ENCODE peak calls at places on chromosomes 6 and 20, in five cellular contexts. G, W, R, M and U are unnamed samples.

GRCh38 chr6:42279966-42280629 is 62.4 kb upstream of the MRPS10 start:
- DNase-seq in G (no peak), W (no peak), R (no peak), M (peak; percentile 20), U (no peak)

GRCh38 chr6:14880052-14880451 is 365.8 kb upstream of the JARID2 start:
- DNase-seq in G (no peak), W (no peak), R (peak; percentile 41), M (no peak), U (no peak)

GRCh38 chr6:34154668-34155447 is 9.0 kb upstream of the GRM4 start:
- DNase-seq in G (no peak), W (no peak), R (no peak), M (peak; percentile 21), U (peak; percentile 84)

GRCh38 chr20:17859616-17860232 is 108.9 kb downstream of the SNX5 start:
- DNase-seq in G (no peak), W (no peak), R (no peak), M (no peak), U (no peak)

GRCh38 chr6:34486106-34486740 is 20.3 kb downstream of the PACSIN1 start:
- DNase-seq in G (no peak), W (no peak), R (no peak), M (no peak), U (no peak)

GRCh38 chr20:34579191-34579661 is 20.7 kb downstream of the MAP1LC3A start:
- DNase-seq in G (peak; percentile 35), W (no peak), R (peak; percentile 61), M (peak; percentile 77), U (no peak)

GRCh38 chr6:122736606-122737005 is 42.9 kb upstream of the FABP7 start:
- DNase-seq in G (no peak), W (no peak), R (no peak), M (no peak), U (no peak)

GRCh38 chr6:85824329-85824728 is 181.6 kb upstream of the SYNCRIP start:
- DNase-seq in G (no peak), W (no peak), R (no peak), M (no peak), U (no peak)

GRCh38 chr6:42142118-42142835 is at the start of gene C6orf132:
- DNase-seq in G (no peak), W (no peak), R (no peak), M (no peak), U (peak; percentile 24)

GRCh38 chr6:132070356-132070755 is 119.2 kb upstream of the CCN2 start:
- DNase-seq in G (no peak), W (no peak), R (no peak), M (no peak), U (no peak)

GRCh38 chr20:44069203-44069931 is 117.6 kb downstream of the JPH2 start:
- DNase-seq in G (no peak), W (no peak), R (no peak), M (no peak), U (no peak)

GRCh38 chr20:64053841-64054661 is 4.6 kb upstream of the SOX18 start:
- DNase-seq in G (no peak), W (no peak), R (no peak), M (no peak), U (no peak)
- TF ChIP-seq CTCF in G (peak; percentile 7), W (peak; percentile 15), R (no peak), M (peak; percentile 54), U (no peak)

GRCh38 chr6:108566406-108566805 is 5.7 kb downstream of the FOXO3 start:
- DNase-seq in G (no peak), W (no peak), R (no peak), M (no peak), U (no peak)

GRCh38 chr6:108565893-108566292 is 5.2 kb downstream of the FOXO3 start:
- DNase-seq in G (no peak), W (no peak), R (peak; percentile 58), M (no peak), U (no peak)

GRCh38 chr6:108574457-108575149 is 13.9 kb downstream of the FOXO3 start:
- DNase-seq in G (no peak), W (no peak), R (no peak), M (no peak), U (no peak)

GRCh38 chr6:108568101-108568500 is 7.4 kb downstream of the FOXO3 start:
- DNase-seq in G (no peak), W (no peak), R (no peak), M (no peak), U (no peak)

DNA sequence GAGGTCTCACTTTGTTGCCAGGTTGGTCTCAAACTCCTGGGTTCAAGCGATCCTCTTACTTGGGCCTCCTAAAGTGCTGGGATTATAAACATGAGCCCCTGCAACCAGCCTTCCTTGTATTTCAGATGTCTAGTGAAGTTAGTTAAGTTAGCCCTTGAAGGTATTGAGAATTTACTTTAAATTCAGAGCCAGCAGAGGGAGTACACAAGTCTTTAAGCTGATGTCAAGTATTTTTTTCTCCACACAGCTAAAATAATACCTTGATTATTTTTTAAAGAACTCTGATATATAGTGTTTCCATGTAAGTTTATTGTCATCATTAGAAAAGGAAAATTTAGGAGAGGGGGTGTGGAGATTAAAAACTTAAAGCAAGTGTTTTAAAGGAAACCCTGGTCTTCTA is 9.8 kb downstream of the FOXO3 start:
- DNase-seq in G (no peak), W (no peak), R (no peak), M (no peak), U (no peak)
- TF ChIP-seq CTCF in G (no peak), W (no peak), R (no peak), M (no peak), U (no peak)

GRCh38 chr6:138757131-138757530 is 16.4 kb upstream of the CCDC28A start:
- DNase-seq in G (no peak), W (no peak), R (no peak), M (no peak), U (no peak)

DNA sequence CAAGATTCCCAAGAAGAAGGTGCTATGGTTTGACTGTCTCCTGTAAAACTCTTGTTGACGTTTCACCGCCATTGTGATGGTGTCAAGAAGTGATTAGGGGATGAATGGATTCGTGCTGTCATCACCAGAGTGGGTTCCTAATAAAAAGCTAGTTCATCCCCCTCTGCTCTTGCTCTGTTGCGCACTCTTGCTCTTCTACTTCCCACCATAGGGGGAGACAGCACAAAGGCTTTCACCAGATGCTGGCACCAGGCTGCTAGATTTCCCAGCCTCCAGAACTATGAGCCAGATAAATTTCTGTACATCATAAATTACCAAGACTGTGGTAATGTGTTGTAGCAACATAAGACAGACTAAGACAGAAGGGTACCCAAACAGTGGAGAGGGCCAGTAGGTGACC is 21.6 kb upstream of the CCDC28A start:
- DNase-seq in G (no peak), W (no peak), R (no peak), M (no peak), U (no peak)
- TF ChIP-seq CTCF in G (no peak), W (no peak), R (no peak), M (no peak), U (peak; percentile 46)

DNA sequence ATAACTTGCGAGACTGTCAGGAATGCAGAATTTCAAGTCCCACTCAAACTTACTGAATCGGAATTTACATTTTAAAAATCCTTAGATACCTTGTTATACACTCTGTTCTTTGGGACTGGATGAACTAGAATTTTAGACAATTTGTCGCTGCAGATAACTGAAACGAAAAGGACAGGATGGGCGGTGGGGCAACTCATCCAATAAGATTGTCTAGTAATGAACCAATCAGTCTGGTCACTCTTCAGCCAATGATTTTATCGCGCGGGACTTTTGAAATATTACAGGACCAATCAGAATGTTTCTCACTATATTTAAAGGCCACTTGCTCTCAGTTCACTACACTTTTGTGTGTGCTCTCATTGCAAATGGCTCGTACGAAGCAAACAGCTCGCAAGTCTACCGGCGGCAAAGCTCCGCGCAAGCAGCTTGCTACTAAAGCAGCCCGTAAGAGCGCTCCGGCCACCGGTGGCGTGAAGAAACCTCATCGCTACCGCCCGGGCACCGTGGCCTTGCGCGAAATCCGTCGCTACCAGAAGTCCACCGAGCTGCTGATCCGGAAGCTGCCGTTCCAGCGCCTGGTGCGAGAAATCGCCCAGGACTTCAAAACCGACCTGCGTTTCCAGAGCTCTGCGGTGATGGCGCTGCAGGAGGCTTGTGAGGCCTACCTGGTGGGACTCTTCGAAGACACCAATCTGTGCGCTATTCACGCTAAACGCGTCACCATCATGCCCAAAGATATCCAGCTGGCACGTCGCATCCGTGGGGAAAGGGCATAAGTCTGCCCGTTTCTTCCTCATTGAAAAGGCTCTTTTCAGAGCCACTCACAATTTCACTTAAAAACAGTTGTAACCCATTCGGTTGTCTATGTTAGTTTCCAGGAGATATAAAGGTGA is 41.9 kb upstream of the HFE start:
- DNase-seq in G (peak; percentile 64), W (peak; percentile 87), R (peak; percentile 84), M (peak; percentile 97), U (no peak)
- TF ChIP-seq CTCF in G (no peak), W (peak; percentile 30), R (no peak), M (peak; percentile 45), U (no peak)

GRCh38 chr20:54294094-54294493 is 86.2 kb downstream of the PFDN4 start:
- DNase-seq in G (no peak), W (no peak), R (no peak), M (no peak), U (no peak)

GRCh38 chr20:54292186-54292585 is 84.3 kb downstream of the PFDN4 start:
- DNase-seq in G (no peak), W (no peak), R (no peak), M (no peak), U (no peak)

GRCh38 chr20:54290636-54291035 is 82.7 kb downstream of the PFDN4 start:
- DNase-seq in G (no peak), W (no peak), R (no peak), M (no peak), U (no peak)

GRCh38 chr20:54293526-54293925 is 85.6 kb downstream of the PFDN4 start:
- DNase-seq in G (no peak), W (no peak), R (no peak), M (no peak), U (no peak)

GRCh38 chr20:54291339-54292060 is 83.6 kb downstream of the PFDN4 start:
- DNase-seq in G (no peak), W (no peak), R (no peak), M (no peak), U (no peak)
- TF ChIP-seq CTCF in G (no peak), W (no peak), R (no peak), M (no peak), U (no peak)

GRCh38 chr20:47309806-47310426 is 46.6 kb downstream of the ZMYND8 start:
- DNase-seq in G (no peak), W (no peak), R (no peak), M (no peak), U (no peak)
- TF ChIP-seq CTCF in G (no peak), W (no peak), R (no peak), M (no peak), U (no peak)

DNA sequence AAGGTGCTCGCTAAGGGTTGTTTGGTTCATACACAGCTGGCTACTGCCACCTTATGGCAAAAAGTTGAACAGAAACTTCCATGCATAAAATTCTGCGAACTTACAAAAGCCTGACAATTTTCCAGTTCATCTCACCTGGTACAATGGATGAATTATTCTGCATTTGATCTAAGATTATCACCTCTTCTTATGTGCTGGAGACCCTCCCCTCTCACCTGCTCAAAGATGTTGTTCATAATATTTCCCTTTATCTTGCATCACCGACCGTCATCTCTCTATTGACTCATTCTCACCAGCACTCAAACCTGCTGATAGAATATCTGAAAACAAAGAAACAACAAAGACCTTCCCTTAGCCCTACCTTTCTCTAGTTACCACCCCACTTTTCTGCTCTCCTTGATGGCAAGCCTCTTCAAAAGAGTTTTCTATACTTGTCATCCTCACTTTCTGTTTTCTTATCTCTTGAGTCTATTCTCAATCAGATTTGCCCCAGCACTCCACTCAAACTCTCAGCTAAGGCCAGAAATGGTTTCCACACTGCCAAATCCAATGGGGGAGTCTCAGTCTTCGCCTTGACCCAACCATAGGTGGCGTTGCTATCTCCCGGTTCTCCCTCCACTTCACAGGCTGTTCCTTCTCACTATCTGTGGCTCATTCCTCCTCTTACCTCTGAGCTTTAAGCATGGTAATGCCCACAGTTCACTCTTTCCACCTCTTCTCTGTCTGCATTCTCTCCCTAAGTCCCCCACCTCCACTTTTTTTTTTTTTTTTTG is 25.8 kb downstream of the SNRNP48 start:
- DNase-seq in G (no peak), W (no peak), R (no peak), M (peak; percentile 52), U (peak; percentile 42)
- TF ChIP-seq CTCF in G (peak; percentile 70), W (peak; percentile 72), R (peak; percentile 67), M (peak; percentile 83), U (peak; percentile 88)

GRCh38 chr6:160333101-160333500 is 15.1 kb upstream of the SLC22A3 start:
- DNase-seq in G (no peak), W (no peak), R (no peak), M (no peak), U (no peak)
- TF ChIP-seq CTCF in G (no peak), W (no peak), R (no peak), M (no peak), U (no peak)